ENCODE peak calls at places on chromosomes 2 and 18, in five cellular contexts. Y is K562; B is stimulated activated CD4-positive, alpha-beta T cell treated with anti-CD3 and anti-CD28 coated beads, Interleukin-4, amount 100 ng/mL, for 48 hours; R is NCI-H1092; G is Kasumi-1. F is an unnamed sample.

GRCh38 chr2:10911291-10912075 is at the start of gene KCNF1:
- DNase-seq in R (no peak), Y (no peak), B (no peak), G (peak; percentile 35), F (no peak)

GRCh38 chr18:13537022-13537780 is 189.2 kb downstream of the FAM210A start:
- DNase-seq in Y (no peak), B (no peak), R (no peak), G (no peak), F (no peak)

GRCh38 chr18:49548266-49548665 is 13.6 kb upstream of the LIPG start:
- DNase-seq in Y (no peak), B (no peak), G (no peak), R (no peak), F (no peak)

GRCh38 chr2:100954044-100954420 is 48.1 kb upstream of the RPL31 start:
- DNase-seq in R (no peak), G (no peak), Y (no peak), B (no peak), F (no peak)

GRCh38 chr2:96108578-96109561 is 7.5 kb downstream of the ADRA2B start:
- DNase-seq in B (no peak), G (no peak), R (no peak), Y (no peak), F (no peak)

GRCh38 chr2:226725096-226725495 is 74.5 kb downstream of the IRS1 start:
- DNase-seq in G (no peak), R (no peak), B (no peak), Y (no peak), F (no peak)

GRCh38 chr18:44958450-44958849 is 277.8 kb downstream of the SETBP1 start:
- DNase-seq in Y (no peak), G (no peak), B (no peak), R (no peak), F (no peak)

GRCh38 chr2:177147093-177147694 is 65.4 kb upstream of the HNRNPA3 start:
- DNase-seq in B (no peak), Y (peak; percentile 60), G (peak; percentile 97), R (peak; percentile 28), F (no peak)

GRCh38 chr2:97907667-97908066 is 88.1 kb downstream of the TMEM131 start:
- DNase-seq in R (no peak), Y (no peak), B (no peak), G (no peak), F (no peak)

GRCh38 chr2:198966269-198966668 is 491.5 kb downstream of the SATB2 start:
- DNase-seq in R (no peak), B (no peak), G (no peak), Y (no peak), F (no peak)

F was measured in GM12892.